ENCODE peak calls at places on chromosomes 6 and 20, in ten cellular contexts. One of them, this sample, is unnamed.

GRCh38 chr6:147752686-147753418 is 244.4 kb downstream of the SAMD5 start:
- DNase-seq in adrenal gland: no peak
- DNase-seq in LoVo: no peak
- DNase-seq in T-helper 2 cell: no peak
- DNase-seq in IMR-90: peak
- DNase-seq in kidney tubule cell: no peak
- DNase-seq in occipital lobe: no peak
- DNase-seq in ELR: no peak
- DNase-seq in NCI-H774: no peak
- DNase-seq in stimulated activated CD4-positive, alpha-beta T cell treated with anti-CD3 and anti-CD28 coated beads, Interleukin-1b, Interleukin-23, amount 100 ng/mL, for 24 hours: no peak
- DNase-seq in this sample: no peak

GRCh38 chr20:17507032-17507431 is 24.1 kb downstream of the BFSP1 start:
- DNase-seq in adrenal gland: no peak
- DNase-seq in NCI-H774: no peak
- DNase-seq in IMR-90: no peak
- DNase-seq in LoVo: no peak
- DNase-seq in T-helper 2 cell: no peak
- DNase-seq in stimulated activated CD4-positive, alpha-beta T cell treated with anti-CD3 and anti-CD28 coated beads, Interleukin-1b, Interleukin-23, amount 100 ng/mL, for 24 hours: no peak
- DNase-seq in ELR: no peak
- DNase-seq in kidney tubule cell: no peak
- DNase-seq in occipital lobe: no peak
- DNase-seq in this sample: no peak

GRCh38 chr6:167546611-167547327 is 221.9 kb downstream of the TTLL2 start:
- DNase-seq in NCI-H774: no peak
- DNase-seq in LoVo: no peak
- DNase-seq in IMR-90: no peak
- DNase-seq in occipital lobe: no peak
- DNase-seq in adrenal gland: no peak
- DNase-seq in ELR: no peak
- DNase-seq in T-helper 2 cell: no peak
- DNase-seq in stimulated activated CD4-positive, alpha-beta T cell treated with anti-CD3 and anti-CD28 coated beads, Interleukin-1b, Interleukin-23, amount 100 ng/mL, for 24 hours: no peak
- DNase-seq in kidney tubule cell: peak
- DNase-seq in this sample: no peak

GRCh38 chr20:2690718-2691117 is 1.9 kb upstream of the EBF4 start:
- DNase-seq in NCI-H774: no peak
- DNase-seq in IMR-90: no peak
- DNase-seq in T-helper 2 cell: no peak
- DNase-seq in LoVo: no peak
- DNase-seq in ELR: no peak
- DNase-seq in kidney tubule cell: no peak
- DNase-seq in adrenal gland: no peak
- DNase-seq in stimulated activated CD4-positive, alpha-beta T cell treated with anti-CD3 and anti-CD28 coated beads, Interleukin-1b, Interleukin-23, amount 100 ng/mL, for 24 hours: no peak
- DNase-seq in occipital lobe: no peak
- DNase-seq in this sample: no peak

GRCh38 chr6:105077592-105078463 is 102.0 kb downstream of the POPDC3 start:
- DNase-seq in ELR: peak
- DNase-seq in stimulated activated CD4-positive, alpha-beta T cell treated with anti-CD3 and anti-CD28 coated beads, Interleukin-1b, Interleukin-23, amount 100 ng/mL, for 24 hours: no peak
- DNase-seq in LoVo: peak
- DNase-seq in IMR-90: peak
- DNase-seq in adrenal gland: no peak
- DNase-seq in NCI-H774: peak
- DNase-seq in kidney tubule cell: peak
- DNase-seq in T-helper 2 cell: no peak
- DNase-seq in occipital lobe: no peak
- DNase-seq in this sample: no peak

GRCh38 chr20:5996765-5997164 is 46.3 kb downstream of the MCM8 start:
- DNase-seq in IMR-90: no peak
- DNase-seq in kidney tubule cell: peak
- DNase-seq in stimulated activated CD4-positive, alpha-beta T cell treated with anti-CD3 and anti-CD28 coated beads, Interleukin-1b, Interleukin-23, amount 100 ng/mL, for 24 hours: no peak
- DNase-seq in ELR: no peak
- DNase-seq in T-helper 2 cell: peak
- DNase-seq in occipital lobe: no peak
- DNase-seq in NCI-H774: no peak
- DNase-seq in adrenal gland: no peak
- DNase-seq in LoVo: peak
- DNase-seq in this sample: no peak

GRCh38 chr6:41072836-41073202 is at the start of gene NFYA:
- DNase-seq in occipital lobe: peak
- DNase-seq in T-helper 2 cell: peak
- DNase-seq in IMR-90: peak
- DNase-seq in stimulated activated CD4-positive, alpha-beta T cell treated with anti-CD3 and anti-CD28 coated beads, Interleukin-1b, Interleukin-23, amount 100 ng/mL, for 24 hours: peak
- DNase-seq in LoVo: no peak
- DNase-seq in ELR: no peak
- DNase-seq in NCI-H774: peak
- DNase-seq in kidney tubule cell: no peak
- DNase-seq in adrenal gland: no peak
- DNase-seq in this sample: peak

GRCh38 chr20:24968278-24968677 is 19.2 kb downstream of the CST7 start:
- DNase-seq in ELR: no peak
- DNase-seq in occipital lobe: no peak
- DNase-seq in NCI-H774: no peak
- DNase-seq in adrenal gland: no peak
- DNase-seq in LoVo: no peak
- DNase-seq in T-helper 2 cell: no peak
- DNase-seq in IMR-90: no peak
- DNase-seq in kidney tubule cell: no peak
- DNase-seq in stimulated activated CD4-positive, alpha-beta T cell treated with anti-CD3 and anti-CD28 coated beads, Interleukin-1b, Interleukin-23, amount 100 ng/mL, for 24 hours: no peak
- DNase-seq in this sample: no peak

GRCh38 chr6:13228264-13229204 is 99.8 kb downstream of the TBC1D7 start:
- DNase-seq in occipital lobe: no peak
- DNase-seq in LoVo: no peak
- DNase-seq in adrenal gland: no peak
- DNase-seq in stimulated activated CD4-positive, alpha-beta T cell treated with anti-CD3 and anti-CD28 coated beads, Interleukin-1b, Interleukin-23, amount 100 ng/mL, for 24 hours: no peak
- DNase-seq in kidney tubule cell: no peak
- DNase-seq in ELR: no peak
- DNase-seq in NCI-H774: no peak
- DNase-seq in T-helper 2 cell: no peak
- DNase-seq in IMR-90: no peak
- DNase-seq in this sample: no peak

GRCh38 chr6:160256445-160256844 is 2.2 kb downstream of the SLC22A2 start:
- DNase-seq in LoVo: no peak
- DNase-seq in occipital lobe: no peak
- DNase-seq in ELR: no peak
- DNase-seq in IMR-90: no peak
- DNase-seq in kidney tubule cell: peak
- DNase-seq in adrenal gland: no peak
- DNase-seq in stimulated activated CD4-positive, alpha-beta T cell treated with anti-CD3 and anti-CD28 coated beads, Interleukin-1b, Interleukin-23, amount 100 ng/mL, for 24 hours: no peak
- DNase-seq in NCI-H774: no peak
- DNase-seq in T-helper 2 cell: no peak
- DNase-seq in this sample: no peak

GRCh38 chr20:51359401-51359800 is 183.1 kb downstream of the NFATC2 start:
- DNase-seq in T-helper 2 cell: no peak
- DNase-seq in NCI-H774: no peak
- DNase-seq in IMR-90: no peak
- DNase-seq in occipital lobe: no peak
- DNase-seq in kidney tubule cell: no peak
- DNase-seq in stimulated activated CD4-positive, alpha-beta T cell treated with anti-CD3 and anti-CD28 coated beads, Interleukin-1b, Interleukin-23, amount 100 ng/mL, for 24 hours: no peak
- DNase-seq in LoVo: no peak
- DNase-seq in ELR: no peak
- DNase-seq in adrenal gland: no peak
- DNase-seq in this sample: no peak

GRCh38 chr6:45420083-45420908 is 42.6 kb upstream of the SUPT3H start:
- DNase-seq in ELR: peak
- DNase-seq in NCI-H774: no peak
- DNase-seq in occipital lobe: no peak
- DNase-seq in kidney tubule cell: peak
- DNase-seq in stimulated activated CD4-positive, alpha-beta T cell treated with anti-CD3 and anti-CD28 coated beads, Interleukin-1b, Interleukin-23, amount 100 ng/mL, for 24 hours: peak
- DNase-seq in adrenal gland: no peak
- DNase-seq in LoVo: no peak
- DNase-seq in IMR-90: peak
- DNase-seq in T-helper 2 cell: peak
- DNase-seq in this sample: peak

This sample was measured in activated CD8-positive, alpha-beta memory T cell treated with anti-CD3 and anti-CD28 coated beads for 24 hours.